ENCODE peak calls at places on chromosomes 13 and 19, in five cellular contexts. T is BE2C, P is dorsolateral prefrontal cortex, D is cardiac muscle cell, J is uterus. Q is an unnamed sample. For H3K27me3, the result is how much of the 10 kb centered on the place peaks cover.

GRCh38 chr13:41765813-41766212 is 195.1 kb downstream of the VWA8 start:
- DNase-seq in T (no peak), P (no peak), D (peak), J (no peak), Q (no peak)

GRCh38 chr19:10505583-10506229 is 2.5 kb upstream of the KEAP1 start:
- DNase-seq in T (peak), P (peak), D (peak), J (peak), Q (peak)

GRCh38 chr19:2239173-2239572 is 2.5 kb downstream of the SF3A2 start:
- DNase-seq in T (no peak), P (no peak), D (peak), J (no peak), Q (no peak)

GRCh38 chr13:105410602-105411001 is 1124.9 kb downstream of the EFNB2 start:
- DNase-seq in T (peak), P (peak), D (peak), J (peak), Q (no peak)

GRCh38 chr13:46286972-46287371 is 75.2 kb downstream of the LRRC63 start:
- DNase-seq in T (no peak), P (no peak), D (no peak), J (no peak), Q (no peak)

GRCh38 chr19:2317756-2318155 is 9.8 kb upstream of the LINGO3 start:
- DNase-seq in T (no peak), P (no peak), D (no peak), J (no peak), Q (no peak)

GRCh38 chr13:43786766-43787517 is at the start of gene ENOX1:
- DNase-seq in T (peak), P (peak), D (peak), J (peak), Q (no peak)

GRCh38 chr13:103788061-103788652 is 721.9 kb upstream of the SLC10A2 start:
- DNase-seq in T (peak), P (no peak), D (no peak), J (no peak), Q (no peak)

GRCh38 chr13:29901714-29902631 is 51.6 kb upstream of the UBL3 start:
- DNase-seq in T (peak), P (no peak), D (peak), J (peak), Q (no peak)

GRCh38 chr19:7534531-7534980 is 961 bp upstream of the PNPLA6 start:
- DNase-seq in T (peak), P (peak), D (peak), J (peak), Q (peak)

GRCh38 chr19:7533281-7533819 is 2.2 kb upstream of the PNPLA6 start:
- DNase-seq in T (peak), P (peak), D (peak), J (peak), Q (no peak)

GRCh38 chr19:7533925-7534480 is 1.5 kb upstream of the PNPLA6 start:
- DNase-seq in T (peak), P (peak), D (peak), J (peak), Q (peak)

GRCh38 chr19:7535035-7535992 is at the start of gene PNPLA6:
- DNase-seq in T (peak), P (peak), D (peak), J (peak), Q (peak)

DNA sequence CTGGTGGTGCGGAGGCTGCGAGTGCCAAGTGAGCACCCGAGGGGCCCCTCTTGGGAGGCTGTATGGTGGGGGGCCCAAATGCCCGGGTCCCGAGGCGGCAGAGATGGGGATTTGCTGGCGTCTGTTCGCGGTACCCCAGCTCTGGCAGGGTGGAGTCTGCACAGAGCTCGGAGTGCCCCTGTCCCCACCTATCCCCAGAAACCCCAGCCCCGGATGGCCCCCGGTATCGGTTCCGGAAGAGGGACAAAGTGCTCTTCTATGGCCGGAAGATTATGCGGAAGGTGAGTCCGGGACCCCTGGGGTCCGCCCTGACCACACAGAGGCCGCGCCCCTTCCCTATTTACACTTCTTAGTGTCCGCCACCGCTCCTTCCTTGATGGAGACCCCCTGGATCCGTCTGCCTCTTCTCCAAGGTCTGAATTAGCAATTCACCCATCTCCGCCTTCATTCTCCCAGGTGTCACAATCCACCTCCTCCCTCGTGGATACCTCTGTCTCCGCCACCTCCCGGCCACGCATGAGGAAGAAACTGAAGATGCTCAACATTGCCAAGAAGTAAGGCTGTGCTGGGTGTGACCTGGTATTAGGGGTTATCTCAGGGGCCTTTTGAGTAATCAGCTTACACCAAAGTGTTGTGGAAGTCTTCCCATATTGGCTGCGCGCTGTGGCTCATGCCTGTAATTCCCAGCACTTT is 622 bp downstream of the PNPLA6 start:
- DNase-seq in T (no peak), P (no peak), D (no peak), J (no peak), Q (no peak)
- TF ChIP-seq CTCF in T (no peak), P (no peak), D (no peak), J (no peak), Q (no peak)

GRCh38 chr13:112000888-112001287 is 66.1 kb upstream of the SOX1 start:
- DNase-seq in T (no peak), P (no peak), D (no peak), J (no peak), Q (no peak)
- H3K27me3 ChIP-seq in T (half or more), P (under half), D (half or more), J (under half), Q (under half)

GRCh38 chr19:56660381-56661105 is 11.0 kb downstream of the ZNF835 start:
- DNase-seq in T (no peak), P (peak), D (no peak), J (peak), Q (no peak)
- TF ChIP-seq CTCF in T (peak), P (peak), D (no peak), J (no peak), Q (no peak)

DNA sequence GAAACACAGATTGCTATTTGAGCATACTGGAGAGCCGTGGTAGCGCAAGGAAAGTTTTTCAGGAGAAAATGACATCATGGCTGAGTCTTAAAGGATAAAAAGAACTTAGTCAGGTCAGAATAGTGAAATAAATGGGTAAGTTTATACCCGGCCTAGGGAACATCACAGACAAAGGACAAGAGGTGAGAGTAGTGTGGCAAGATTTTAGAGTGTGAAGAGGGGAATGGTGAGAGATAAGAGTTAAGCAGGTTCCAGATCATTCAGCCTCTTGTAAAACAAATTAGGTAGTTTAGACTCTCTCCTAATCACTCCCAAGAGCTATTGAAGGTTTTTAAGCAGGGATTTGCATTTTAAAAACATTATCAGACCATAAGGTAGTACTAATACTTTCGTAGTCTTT is 116.0 kb upstream of the MAB21L1 start:
- DNase-seq in T (no peak), P (no peak), D (no peak), J (no peak), Q (no peak)
- H3K27me3 ChIP-seq in T (under half), P (under half), D (under half), J (under half), Q (under half)

GRCh38 chr13:39777527-39778061 is 122.1 kb downstream of the COG6 start:
- DNase-seq in T (no peak), P (no peak), D (peak), J (no peak), Q (no peak)
- TF ChIP-seq CTCF in T (peak), P (peak), D (peak), J (no peak), Q (no peak)

DNA sequence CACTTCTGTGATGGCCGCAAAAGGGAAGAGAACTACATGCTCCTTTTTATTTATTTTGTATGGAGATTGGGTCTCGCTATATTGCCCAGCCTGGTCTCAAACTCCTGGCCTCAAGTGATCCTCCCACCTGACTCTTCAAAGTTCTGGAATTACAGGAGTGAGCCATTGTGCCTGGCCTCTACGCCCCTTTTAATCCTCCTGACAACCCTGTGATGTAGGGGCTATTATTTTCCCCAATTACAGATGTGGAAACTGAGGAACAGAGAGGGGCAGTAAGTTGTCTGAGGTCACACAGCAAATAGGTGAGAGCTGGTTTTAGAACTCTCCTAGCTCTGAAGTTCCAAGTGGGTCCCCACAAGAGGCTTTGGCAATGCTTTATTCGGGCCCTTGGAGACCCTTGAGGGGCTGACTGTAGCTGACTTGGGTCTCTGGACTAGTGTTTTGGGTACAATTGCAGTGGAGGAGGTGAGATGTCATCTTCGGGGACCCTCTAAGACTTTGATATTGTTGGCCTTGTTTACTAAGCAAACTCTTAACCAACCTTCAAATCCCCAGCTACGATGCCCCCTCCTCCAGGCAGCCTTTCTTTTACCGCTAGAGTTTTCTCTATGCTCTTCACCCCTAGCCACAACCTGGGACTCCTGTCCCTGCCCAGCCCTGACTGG is 11.8 kb downstream of the TJP3 start:
- DNase-seq in T (no peak), P (no peak), D (no peak), J (no peak), Q (no peak)
- H3K27me3 ChIP-seq in T (under half), P (half or more), D (under half), J (under half), Q (under half)

GRCh38 chr13:28434934-28435333 is 60.0 kb downstream of the FLT1 start:
- DNase-seq in T (no peak), P (no peak), D (no peak), J (no peak), Q (no peak)

GRCh38 chr13:28425796-28426195 is 69.1 kb downstream of the FLT1 start:
- DNase-seq in T (no peak), P (no peak), D (no peak), J (no peak), Q (no peak)

GRCh38 chr13:28429685-28430290 is 65.1 kb downstream of the FLT1 start:
- DNase-seq in T (no peak), P (no peak), D (peak), J (no peak), Q (no peak)

DNA sequence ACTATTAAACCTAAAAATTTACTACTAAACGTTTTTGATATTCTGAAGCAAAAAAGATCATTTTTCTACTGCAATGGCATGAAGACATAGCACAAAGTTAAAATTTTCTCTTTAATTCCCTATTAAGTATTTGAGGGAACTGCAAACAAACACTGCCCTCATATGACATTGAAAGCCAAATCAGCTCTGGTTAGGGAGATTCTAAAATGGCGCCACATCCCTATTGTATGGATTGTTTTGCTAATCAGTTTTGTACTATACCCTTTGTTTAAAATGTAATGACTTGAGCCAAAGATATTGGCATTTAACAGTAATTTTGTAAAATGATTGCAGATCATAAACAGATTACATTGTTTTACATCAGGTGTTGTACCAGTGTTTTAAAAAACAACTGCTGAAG is 65.8 kb downstream of the FLT1 start:
- DNase-seq in T (no peak), P (no peak), D (no peak), J (no peak), Q (no peak)
- TF ChIP-seq CTCF in T (no peak), P (no peak), D (no peak), J (no peak), Q (no peak)

Q was measured in thoracic aorta.